ENCODE peak calls at places on chromosome 1, in four cellular contexts. K is fibroblast of lung, B is NB4, P is AG09309. J is an unnamed sample.

GRCh38 chr1:172781513-172782140 is 122.7 kb downstream of the FASLG start:
- DNase-seq in B (no peak), P (no peak), K (peak; percentile 48), J (no peak)

GRCh38 chr1:85174492-85174891 is 26.3 kb downstream of the SYDE2 start:
- DNase-seq in B (no peak), K (no peak), P (no peak), J (no peak)

GRCh38 chr1:27536767-27537166 is 46.8 kb upstream of the WASF2 start:
- DNase-seq in P (peak; percentile 49), K (peak; percentile 82), B (no peak), J (no peak)

GRCh38 chr1:46179138-46180081 is 3.1 kb upstream of the P3R3URF start:
- DNase-seq in B (peak; percentile 80), P (peak; percentile 50), K (peak; percentile 88), J (peak; percentile 85)

GRCh38 chr1:155226910-155227260 is 18.4 kb downstream of the MTX1 start:
- DNase-seq in P (no peak), B (peak; percentile 70), K (peak; percentile 35), J (no peak)

GRCh38 chr1:178397678-178398077 is 99.1 kb downstream of the CLEC20A start:
- DNase-seq in P (no peak), B (no peak), K (peak; percentile 24), J (no peak)

GRCh38 chr1:14627608-14628489 is 29.4 kb downstream of the KAZN start:
- DNase-seq in K (peak; percentile 40), P (no peak), B (no peak), J (no peak)

GRCh38 chr1:72568113-72568512 is 285.8 kb upstream of the NEGR1 start:
- DNase-seq in B (no peak), P (no peak), K (no peak), J (no peak)

GRCh38 chr1:36086529-36087232 is 2.0 kb upstream of the ADPRS start:
- DNase-seq in P (no peak), K (no peak), B (no peak), J (no peak)

GRCh38 chr1:21955474-21956281 is 18.6 kb upstream of the HSPG2 start:
- DNase-seq in K (no peak), P (no peak), B (peak; percentile 55), J (no peak)

GRCh38 chr1:154772611-154773515 is 97.2 kb downstream of the KCNN3 start:
- DNase-seq in P (no peak), B (no peak), K (no peak), J (peak; percentile 75)

GRCh38 chr1:84946631-84947030 is 50.3 kb downstream of the MCOLN2 start:
- DNase-seq in B (no peak), K (no peak), P (no peak), J (no peak)

GRCh38 chr1:212980123-212980800 is 29.9 kb downstream of the VASH2 start:
- DNase-seq in P (no peak), K (peak; percentile 55), B (no peak), J (no peak)

GRCh38 chr1:240608707-240609106 is 3.2 kb downstream of the GREM2 start:
- DNase-seq in B (peak; percentile 4), P (no peak), K (no peak), J (no peak)

GRCh38 chr1:172003766-172004530 is 162.7 kb downstream of the DNM3 start:
- DNase-seq in K (peak; percentile 32), P (no peak), B (peak; percentile 3), J (no peak)

GRCh38 chr1:101198842-101199636 is 37.8 kb upstream of the S1PR1 start:
- DNase-seq in B (no peak), P (no peak), K (no peak), J (no peak)

GRCh38 chr1:80994934-80995333 is 805.8 kb upstream of the ADGRL2 start:
- DNase-seq in P (no peak), B (no peak), K (no peak), J (no peak)

GRCh38 chr1:59241909-59242308 is 55.0 kb upstream of the FGGY start:
- DNase-seq in K (no peak), P (no peak), B (no peak), J (no peak)

GRCh38 chr1:160629286-160630210 is 17.3 kb downstream of the SLAMF1 start:
- DNase-seq in K (no peak), B (no peak), P (no peak), J (peak; percentile 82)